ENCODE peak calls at places on chromosomes 4 and X, in six cellular contexts. U is heart left ventricle, K is colonic mucosa, Q is sigmoid colon, H is OCI-LY7, P is MM.1S. Y is an unnamed sample.

GRCh38 chr4:98688416-98689290 is 30.2 kb upstream of the TSPAN5 start:
- DNase-seq in U (no peak), K (no peak), Q (no peak), H (no peak), P (peak), Y (peak)

GRCh38 chr4:110049951-110050925 is 137.6 kb downstream of the EGF start:
- DNase-seq in U (no peak), K (peak), Q (no peak), H (peak), P (peak), Y (peak)

GRCh38 chr4:79964715-79965345 is 108.2 kb downstream of the ANTXR2 start:
- DNase-seq in U (no peak), K (no peak), Q (peak), H (no peak), P (no peak), Y (no peak)

GRCh38 chr4:106502106-106502699 is 133.6 kb upstream of the GIMD1 start:
- DNase-seq in U (peak), K (peak), Q (no peak), H (peak), P (peak), Y (peak)

GRCh38 chr4:188196134-188196735 is 57.0 kb downstream of the TRIML1 start:
- DNase-seq in U (no peak), K (no peak), Q (no peak), H (no peak), P (no peak), Y (no peak)

GRCh38 chr4:34733185-34733916 is 1511.0 kb downstream of the ARAP2 start:
- DNase-seq in U (no peak), K (no peak), Q (no peak), H (no peak), P (no peak), Y (no peak)

GRCh38 chrX:95291561-95291960 is 1393.1 kb upstream of the DIAPH2 start:
- DNase-seq in U (no peak), K (no peak), Q (no peak), H (no peak), P (no peak), Y (no peak)

GRCh38 chr4:40283968-40284367 is 51.2 kb upstream of the CHRNA9 start:
- DNase-seq in U (no peak), K (no peak), Q (peak), H (peak), P (no peak), Y (peak)

GRCh38 chr4:88758264-88758663 is 60.6 kb upstream of the NAP1L5 start:
- DNase-seq in U (no peak), K (no peak), Q (no peak), H (no peak), P (no peak), Y (no peak)

GRCh38 chrX:17596546-17597205 is 140.6 kb upstream of the SCML1 start:
- DNase-seq in U (no peak), K (no peak), Q (no peak), H (no peak), P (no peak), Y (no peak)

GRCh38 chr4:3301450-3302163 is 8.8 kb downstream of the RGS12 start:
- DNase-seq in U (no peak), K (no peak), Q (no peak), H (no peak), P (no peak), Y (no peak)
- H3K4me3 ChIP-seq in U (no peak), K (no peak), Q (no peak), H (no peak), P (no peak), Y (no peak)

DNA sequence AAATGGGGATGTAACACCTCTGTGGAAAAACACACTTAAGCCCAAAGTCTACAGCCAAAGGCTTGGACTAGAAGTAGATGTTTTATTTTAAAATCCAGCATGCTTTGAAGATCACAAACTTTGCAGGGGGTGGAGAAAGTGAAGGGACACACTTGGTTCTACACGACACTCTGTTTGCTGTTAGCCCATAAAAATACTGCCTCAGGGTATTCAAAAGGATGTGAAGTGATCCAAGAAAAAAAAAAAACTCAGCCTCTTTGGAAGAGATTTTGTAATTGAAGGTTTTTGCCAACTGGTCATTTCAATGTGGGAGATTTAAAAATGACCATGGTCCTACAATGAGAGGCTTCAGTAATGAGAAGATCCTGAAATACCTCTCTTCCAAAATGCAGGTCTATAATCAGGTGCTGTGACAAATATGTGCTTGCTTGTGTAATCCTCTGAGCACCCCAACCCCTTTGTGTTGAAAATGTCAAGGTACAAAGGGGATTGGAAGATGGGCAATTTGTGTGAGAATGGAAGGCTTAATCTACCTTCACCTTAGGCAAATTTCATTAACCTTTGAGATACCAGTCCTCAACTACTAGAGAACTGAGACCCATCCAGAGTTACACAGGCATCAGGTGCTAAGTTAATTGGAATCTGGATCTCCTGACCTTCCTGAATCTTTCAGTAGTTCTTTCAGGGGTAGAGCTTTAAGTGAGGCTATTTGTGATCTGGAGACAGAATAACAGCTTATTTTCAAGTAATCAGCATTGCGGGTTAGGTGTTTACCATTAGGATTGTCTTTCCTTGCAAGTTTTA is 82.5 kb downstream of the HS6ST2 start:
- DNase-seq in U (no peak), K (no peak), Q (no peak), H (no peak), P (no peak), Y (no peak)
- H3K4me3 ChIP-seq in U (no peak), K (no peak), Q (no peak), H (no peak), P (no peak), Y (no peak)

GRCh38 chr4:6472387-6473263 is at the start of gene PPP2R2C:
- DNase-seq in U (no peak), K (peak), Q (peak), H (no peak), P (no peak), Y (no peak)
- H3K4me3 ChIP-seq in U (peak), K (no peak), Q (no peak), H (no peak), P (no peak), Y (no peak)

GRCh38 chrX:42771836-42772335 is 6.1 kb downstream of the PPP1R2C start:
- DNase-seq in U (no peak), K (no peak), Q (no peak), H (no peak), P (no peak), Y (no peak)

GRCh38 chrX:42778096-42778495 is at the start of gene PPP1R2C:
- DNase-seq in U (no peak), K (no peak), Q (no peak), H (no peak), P (no peak), Y (no peak)

GRCh38 chrX:42776195-42776594 is 1.8 kb downstream of the PPP1R2C start:
- DNase-seq in U (no peak), K (no peak), Q (no peak), H (peak), P (no peak), Y (peak)

GRCh38 chrX:42770566-42770965 is 7.4 kb downstream of the PPP1R2C start:
- DNase-seq in U (no peak), K (no peak), Q (no peak), H (no peak), P (no peak), Y (no peak)

DNA sequence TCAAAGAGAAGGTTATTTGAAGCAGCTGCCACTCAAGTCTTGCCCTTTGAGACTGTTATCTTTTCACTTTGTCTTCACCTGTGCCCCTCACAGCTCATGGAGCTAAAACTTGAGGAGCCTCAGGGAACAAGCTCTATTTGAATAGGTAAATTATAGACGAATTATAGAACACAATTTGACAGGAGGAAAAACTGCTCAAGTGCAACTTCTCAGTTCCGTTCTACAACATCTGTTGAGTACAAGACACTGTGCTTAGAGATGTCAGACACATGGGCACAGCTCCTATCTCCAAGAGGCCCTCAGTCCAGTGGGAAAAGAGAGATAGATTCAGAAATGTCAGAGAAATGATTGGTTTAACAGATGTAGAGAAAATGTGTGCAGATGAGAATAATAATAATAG is 5.1 kb downstream of the PPP1R2C start:
- DNase-seq in U (no peak), K (no peak), Q (no peak), H (peak), P (no peak), Y (no peak)
- H3K4me3 ChIP-seq in U (no peak), K (no peak), Q (no peak), H (peak), P (no peak), Y (no peak)

GRCh38 chr4:165875446-165875845 is 2.4 kb downstream of the TLL1 start:
- DNase-seq in U (no peak), K (no peak), Q (no peak), H (no peak), P (no peak), Y (no peak)
- H3K4me3 ChIP-seq in U (no peak), K (no peak), Q (peak), H (no peak), P (no peak), Y (no peak)